ENCODE peak calls at places on chromosomes 5 and 9, in five cellular contexts. T is trophoblast cell, J is mesendoderm, I is IMR-90, D is H1. M is an unnamed sample.
A peak's percentile ranks its signal among the peaks of the same experiment; 100 is the strongest.

GRCh38 chr9:20592673-20593072 is 29.6 kb downstream of the MLLT3 start:
- DNase-seq in T (peak; percentile 14), J (no peak), I (peak; percentile 52), D (no peak), M (no peak)

GRCh38 chr9:123011878-123012528 is 21.5 kb upstream of the GPR21 start:
- DNase-seq in T (no peak), J (no peak), I (peak; percentile 32), D (no peak), M (no peak)

GRCh38 chr5:31944683-31945445 is 229.3 kb downstream of the GOLPH3 start:
- DNase-seq in T (peak; percentile 54), J (no peak), I (no peak), D (no peak), M (no peak)

GRCh38 chr5:160685695-160686094 is 166.3 kb downstream of the ATP10B start:
- DNase-seq in T (no peak), J (peak; percentile 70), I (no peak), D (no peak), M (no peak)

GRCh38 chr5:136382071-136382470 is 16.7 kb upstream of the TRPC7 start:
- DNase-seq in T (no peak), J (peak; percentile 81), I (no peak), D (no peak), M (no peak)

GRCh38 chr9:16579872-16580432 is 290.5 kb downstream of the BNC2 start:
- DNase-seq in T (no peak), J (no peak), I (no peak), D (no peak), M (no peak)

GRCh38 chr5:131218392-131218791 is 45.5 kb upstream of the CDC42SE2 start:
- DNase-seq in T (peak; percentile 67), J (no peak), I (peak; percentile 89), D (no peak), M (no peak)

GRCh38 chr5:17951392-17952169 is 317.3 kb downstream of the TAF11L14 start:
- DNase-seq in T (peak; percentile 51), J (peak; percentile 93), I (no peak), D (peak; percentile 36), M (peak; percentile 3)

GRCh38 chr5:143402464-143403356 is 776 bp downstream of the NR3C1 start:
- DNase-seq in T (peak; percentile 32), J (peak; percentile 79), I (peak; percentile 34), D (no peak), M (peak; percentile 48)
- H3K23ac ChIP-seq in T (no peak overlapping the region), J (no peak overlapping the region), I (peak overlapping the region; percentile 94), D (no peak overlapping the region), M (no peak overlapping the region)

GRCh38 chr5:56638768-56639238 is 176.5 kb upstream of the MAP3K1 start:
- DNase-seq in T (no peak), J (no peak), I (no peak), D (no peak), M (no peak)

GRCh38 chr5:56638061-56638621 is 177.2 kb upstream of the MAP3K1 start:
- DNase-seq in T (no peak), J (peak; percentile 59), I (no peak), D (no peak), M (no peak)

GRCh38 chr5:56640763-56641406 is 174.5 kb upstream of the MAP3K1 start:
- DNase-seq in T (peak; percentile 48), J (no peak), I (no peak), D (no peak), M (no peak)

GRCh38 chr5:56639491-56639890 is 175.9 kb upstream of the MAP3K1 start:
- DNase-seq in T (no peak), J (peak; percentile 59), I (no peak), D (no peak), M (no peak)

DNA sequence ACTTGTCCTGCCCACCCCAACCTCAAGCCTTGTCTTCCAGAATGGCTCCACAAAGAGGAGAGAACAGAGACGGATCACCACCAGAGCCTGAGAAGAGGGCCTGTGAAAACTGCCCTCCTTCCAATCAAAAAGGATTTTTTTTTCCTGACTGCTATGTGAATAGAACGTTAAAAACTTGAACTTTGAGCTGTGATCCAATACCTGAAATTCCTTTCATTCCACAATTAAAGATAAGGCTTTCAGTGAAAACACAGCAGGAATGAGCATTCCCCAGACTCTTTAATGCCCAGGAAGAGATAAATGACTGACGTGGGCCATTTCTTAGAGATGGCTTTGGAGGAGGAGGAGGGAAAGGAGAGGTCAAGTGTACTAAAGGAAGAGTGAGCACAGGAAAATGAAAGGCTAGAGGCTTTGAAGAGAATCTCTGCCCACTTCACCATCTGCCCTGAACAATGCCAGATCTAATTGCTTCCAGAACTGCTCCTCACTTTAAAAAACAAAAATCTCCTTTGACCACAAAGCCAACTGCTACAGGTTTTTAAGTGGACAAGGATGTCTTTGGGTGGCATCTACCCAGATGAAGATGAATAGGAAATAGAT is 177.9 kb upstream of the MAP3K1 start:
- DNase-seq in T (no peak), J (peak; percentile 94), I (peak; percentile 52), D (no peak), M (no peak)
- H3K4me3 ChIP-seq in T (no peak overlapping the region), J (no peak overlapping the region), I (no peak overlapping the region), D (no peak overlapping the region), M (no peak overlapping the region)

GRCh38 chr9:127608104-127608966 is 3.7 kb upstream of the STXBP1 start:
- DNase-seq in T (peak; percentile 91), J (peak; percentile 89), I (peak; percentile 38), D (peak; percentile 81), M (peak; percentile 68)
- H3K27ac ChIP-seq in T (no peak overlapping the region), J (no peak overlapping the region), I (peak overlapping the region; percentile 51), D (peak overlapping the region; percentile 23), M (no peak overlapping the region)

GRCh38 chr5:139660916-139661814 is 13.0 kb downstream of the CXXC5 start:
- DNase-seq in T (peak; percentile 81), J (no peak), I (peak; percentile 95), D (no peak), M (no peak)

GRCh38 chr5:139658501-139658927 is 10.4 kb downstream of the CXXC5 start:
- DNase-seq in T (no peak), J (no peak), I (peak; percentile 51), D (no peak), M (no peak)

GRCh38 chr5:139660105-139660915 is 12.2 kb downstream of the CXXC5 start:
- DNase-seq in T (no peak), J (no peak), I (no peak), D (no peak), M (no peak)

GRCh38 chr5:139658928-139659667 is 10.9 kb downstream of the CXXC5 start:
- DNase-seq in T (peak; percentile 61), J (peak; percentile 91), I (peak; percentile 77), D (no peak), M (no peak)

GRCh38 chr5:139659673-139660072 is 11.5 kb downstream of the CXXC5 start:
- DNase-seq in T (no peak), J (peak; percentile 76), I (no peak), D (no peak), M (no peak)
- H3K23ac ChIP-seq in T (no peak overlapping the region), J (no peak overlapping the region), I (peak overlapping the region; percentile 89), D (no peak overlapping the region), M (no peak overlapping the region)

DNA sequence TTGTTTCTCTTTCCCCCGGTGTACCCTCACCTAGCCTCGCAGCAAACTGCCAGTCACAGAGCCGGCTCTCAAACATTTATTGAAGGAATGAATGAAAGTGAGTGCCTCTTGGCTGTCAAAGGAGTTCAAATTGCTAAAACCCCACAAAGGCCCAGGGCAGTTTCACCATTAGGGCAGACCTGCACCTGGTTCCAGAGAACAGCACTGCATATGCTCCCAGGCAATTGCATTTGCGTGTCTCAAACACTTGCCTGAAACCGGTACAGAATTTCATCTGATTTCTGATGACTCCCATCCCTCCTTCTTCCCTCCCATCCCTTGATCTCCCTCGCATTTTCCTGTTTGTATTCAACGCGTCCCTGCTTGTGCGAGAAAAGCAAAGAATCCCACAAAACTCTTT is 165.6 kb upstream of the ZNF462 start:
- DNase-seq in T (no peak), J (no peak), I (no peak), D (no peak), M (no peak)
- H3K4me3 ChIP-seq in T (no peak overlapping the region), J (no peak overlapping the region), I (no peak overlapping the region), D (no peak overlapping the region), M (no peak overlapping the region)

GRCh38 chr9:82147798-82148440 is 159.3 kb downstream of the SPATA31D1 start:
- DNase-seq in T (no peak), J (no peak), I (no peak), D (no peak), M (no peak)

GRCh38 chr9:82148849-82149544 is 160.4 kb downstream of the SPATA31D1 start:
- DNase-seq in T (no peak), J (no peak), I (peak; percentile 89), D (no peak), M (no peak)

GRCh38 chr9:82152181-82152580 is 163.6 kb downstream of the SPATA31D1 start:
- DNase-seq in T (no peak), J (no peak), I (peak; percentile 84), D (no peak), M (no peak)

GRCh38 chr9:82153032-82153431 is 164.5 kb downstream of the SPATA31D1 start:
- DNase-seq in T (no peak), J (no peak), I (no peak), D (no peak), M (no peak)

DNA sequence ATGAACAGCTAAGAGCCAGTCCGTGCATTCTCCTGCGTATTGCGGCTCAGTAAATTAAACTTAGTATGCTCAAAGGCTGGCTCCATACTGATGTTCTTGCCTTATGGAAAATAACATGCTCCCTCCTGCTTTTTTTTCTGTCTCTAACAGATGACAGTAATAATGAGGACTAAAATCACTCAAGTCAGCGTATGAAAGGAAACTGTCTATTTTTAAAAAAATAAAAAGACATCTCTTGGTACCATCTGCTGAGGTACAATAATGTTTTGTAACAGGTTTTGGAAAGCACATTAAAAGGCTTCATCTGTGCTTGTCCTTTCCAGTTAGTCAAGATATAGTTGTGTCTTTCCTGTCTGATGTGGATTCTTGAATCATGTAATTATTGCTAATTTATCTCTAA is 161.1 kb downstream of the SPATA31D1 start:
- DNase-seq in T (no peak), J (no peak), I (no peak), D (no peak), M (no peak)
- H3K27ac ChIP-seq in T (no peak overlapping the region), J (no peak overlapping the region), I (no peak overlapping the region), D (no peak overlapping the region), M (no peak overlapping the region)

GRCh38 chr5:122951658-122952057 is 84.9 kb downstream of the PPIC start:
- DNase-seq in T (no peak), J (no peak), I (peak; percentile 4), D (no peak), M (no peak)
- H3K23ac ChIP-seq in T (peak overlapping the region; percentile 60), J (no peak overlapping the region), I (no peak overlapping the region), D (no peak overlapping the region), M (no peak overlapping the region)

GRCh38 chr5:74127377-74128338 is 501.7 kb downstream of the ARHGEF28 start:
- DNase-seq in T (no peak), J (peak; percentile 67), I (peak; percentile 33), D (no peak), M (no peak)
- H3K4me3 ChIP-seq in T (no peak overlapping the region), J (no peak overlapping the region), I (peak overlapping the region; percentile 25), D (no peak overlapping the region), M (no peak overlapping the region)

GRCh38 chr5:59829922-59830321 is 63.6 kb downstream of the PDE4D start:
- DNase-seq in T (no peak), J (no peak), I (no peak), D (no peak), M (no peak)
- H3K27ac ChIP-seq in T (no peak overlapping the region), J (no peak overlapping the region), I (no peak overlapping the region), D (no peak overlapping the region), M (no peak overlapping the region)

M was measured in neuronal stem cell.